ENCODE peak calls at places on chromosomes 16 and 17, in seven cellular contexts. X is H1; F is GM12865; B is pancreas; H is CD8-positive, alpha-beta memory T cell; D is HFF-Myc; E is SK-N-MC. T is an unnamed sample.

GRCh38 chr16:20849587-20850390 is 43.5 kb downstream of the REXO5 start:
- DNase-seq in X (peak; percentile 91), F (peak; percentile 65), B (no peak), H (peak; percentile 74), D (peak; percentile 50), E (peak; percentile 10), T (peak; percentile 11)

GRCh38 chr16:66435896-66436295 is 8.8 kb downstream of the BEAN1 start:
- DNase-seq in X (no peak), F (no peak), B (no peak), H (no peak), D (no peak), E (no peak), T (no peak)

GRCh38 chr16:27401768-27402568 is at the start of gene IL21R:
- DNase-seq in X (no peak), F (peak; percentile 94), B (peak; percentile 61), H (peak; percentile 97), D (peak; percentile 15), E (no peak), T (peak; percentile 46)

GRCh38 chr16:54957403-54957802 is 26.7 kb downstream of the IRX5 start:
- DNase-seq in X (peak; percentile 69), F (peak; percentile 41), B (no peak), H (no peak), D (no peak), E (no peak), T (no peak)

GRCh38 chr16:67447508-67448076 is 16.7 kb downstream of the HSD11B2 start:
- DNase-seq in X (peak; percentile 77), F (peak; percentile 68), B (peak; percentile 84), H (no peak), D (no peak), E (no peak), T (no peak)

GRCh38 chr17:27343294-27343693 is 49.4 kb downstream of the WSB1 start:
- DNase-seq in X (no peak), F (no peak), B (no peak), H (no peak), D (no peak), E (no peak), T (no peak)

GRCh38 chr16:10992797-10993196 is 48.4 kb downstream of the CLEC16A start:
- DNase-seq in X (no peak), F (no peak), B (no peak), H (no peak), D (no peak), E (no peak), T (no peak)

GRCh38 chr16:82302007-82302733 is 132.1 kb upstream of the MPHOSPH6 start:
- DNase-seq in X (no peak), F (no peak), B (no peak), H (no peak), D (no peak), E (no peak), T (no peak)

GRCh38 chr17:40317345-40317873 is 8.4 kb downstream of the RARA start:
- DNase-seq in X (peak; percentile 85), F (peak; percentile 67), B (peak; percentile 41), H (peak; percentile 65), D (no peak), E (no peak), T (no peak)

GRCh38 chr17:80175411-80175810 is 5.6 kb downstream of the CARD14 start:
- DNase-seq in X (no peak), F (no peak), B (no peak), H (no peak), D (no peak), E (no peak), T (no peak)

GRCh38 chr17:15432807-15433547 is 34.4 kb downstream of the CDRT4 start:
- DNase-seq in X (no peak), F (no peak), B (no peak), H (no peak), D (peak; percentile 74), E (no peak), T (peak; percentile 59)

GRCh38 chr17:50432125-50432762 is 6.2 kb downstream of the ACSF2 start:
- DNase-seq in X (no peak), F (no peak), B (no peak), H (no peak), D (no peak), E (no peak), T (no peak)

GRCh38 chr16:72475688-72476087 is 303.7 kb upstream of the PMFBP1 start:
- DNase-seq in X (no peak), F (no peak), B (no peak), H (no peak), D (no peak), E (no peak), T (no peak)

GRCh38 chr16:85436207-85436606 is 176.9 kb upstream of the GSE1 start:
- DNase-seq in X (no peak), F (no peak), B (peak; percentile 40), H (no peak), D (no peak), E (no peak), T (no peak)

GRCh38 chr16:16045879-16046278 is 96.5 kb downstream of the ABCC1 start:
- DNase-seq in X (no peak), F (peak; percentile 19), B (no peak), H (no peak), D (no peak), E (no peak), T (no peak)

GRCh38 chr17:42276609-42277341 is 584 bp upstream of the STAT5B start:
- DNase-seq in X (peak; percentile 82), F (no peak), B (peak; percentile 89), H (peak; percentile 65), D (peak; percentile 66), E (no peak), T (no peak)

GRCh38 chr17:42005128-42005527 is 12.1 kb downstream of the DNAJC7 start:
- DNase-seq in X (no peak), F (no peak), B (no peak), H (no peak), D (no peak), E (no peak), T (no peak)

GRCh38 chr17:49515196-49515770 is 20.2 kb downstream of the NGFR start:
- DNase-seq in X (peak; percentile 70), F (peak; percentile 95), B (peak; percentile 94), H (no peak), D (peak; percentile 89), E (no peak), T (peak; percentile 88)

GRCh38 chr17:76000016-76000754 is 470 bp upstream of the CDK3 start:
- DNase-seq in X (peak; percentile 97), F (peak; percentile 70), B (peak; percentile 86), H (peak; percentile 67), D (no peak), E (no peak), T (no peak)

GRCh38 chr17:31488264-31488981 is 96.9 kb downstream of the RAB11FIP4 start:
- DNase-seq in X (no peak), F (peak; percentile 30), B (peak; percentile 87), H (no peak), D (no peak), E (no peak), T (no peak)

GRCh38 chr17:81163051-81163695 is 2.1 kb upstream of the PVALEF start:
- DNase-seq in X (no peak), F (no peak), B (peak; percentile 68), H (no peak), D (no peak), E (no peak), T (no peak)

GRCh38 chr17:29138184-29138955 is 41.8 kb downstream of the MYO18A start:
- DNase-seq in X (no peak), F (peak; percentile 56), B (no peak), H (peak; percentile 66), D (no peak), E (no peak), T (no peak)

DNA sequence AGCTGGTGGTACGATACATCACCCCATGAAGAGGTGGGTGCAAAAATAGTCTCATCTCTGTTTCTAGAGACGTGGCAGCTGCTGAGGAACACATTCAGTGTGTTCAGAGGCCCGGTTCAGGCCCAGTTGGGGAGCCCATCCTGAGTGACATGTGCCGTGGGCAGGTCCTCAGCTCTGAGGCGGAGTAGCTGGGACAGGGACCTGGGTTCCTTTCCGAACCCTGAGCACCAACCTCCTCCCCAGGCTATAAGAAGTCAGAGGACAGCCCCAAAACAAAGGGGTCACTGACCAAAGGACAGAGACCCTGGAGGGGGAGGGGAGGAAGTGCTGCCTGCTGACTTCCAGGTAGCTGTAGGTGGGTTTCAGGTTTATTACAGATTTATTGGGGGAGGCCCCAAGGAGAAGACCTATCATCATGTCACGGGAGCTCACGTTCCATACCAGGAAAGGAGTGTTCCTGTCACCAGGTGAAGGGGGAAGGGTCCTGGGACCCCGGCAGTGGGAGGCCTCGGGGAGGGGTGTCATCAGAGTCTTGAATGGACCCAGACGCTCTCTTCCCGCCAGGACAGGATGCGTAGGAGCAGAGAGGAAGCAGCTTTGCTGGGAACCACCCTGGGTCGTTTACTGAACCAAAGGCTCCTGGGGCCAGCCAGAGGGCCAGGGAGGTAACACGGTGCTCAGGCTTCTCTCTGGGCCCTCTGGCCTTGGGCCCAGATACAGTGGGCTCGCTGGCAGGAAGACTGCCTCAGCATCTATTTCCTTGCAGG is 4.9 kb downstream of the LDHD start:
- DNase-seq in X (no peak), F (no peak), B (no peak), H (no peak), D (no peak), E (no peak), T (no peak)
- H3K4me3 ChIP-seq in X (no peak overlapping the region), F (no peak overlapping the region), B (no peak overlapping the region), H (no peak overlapping the region), D (no peak overlapping the region), E (no peak overlapping the region), T (no peak overlapping the region)

DNA sequence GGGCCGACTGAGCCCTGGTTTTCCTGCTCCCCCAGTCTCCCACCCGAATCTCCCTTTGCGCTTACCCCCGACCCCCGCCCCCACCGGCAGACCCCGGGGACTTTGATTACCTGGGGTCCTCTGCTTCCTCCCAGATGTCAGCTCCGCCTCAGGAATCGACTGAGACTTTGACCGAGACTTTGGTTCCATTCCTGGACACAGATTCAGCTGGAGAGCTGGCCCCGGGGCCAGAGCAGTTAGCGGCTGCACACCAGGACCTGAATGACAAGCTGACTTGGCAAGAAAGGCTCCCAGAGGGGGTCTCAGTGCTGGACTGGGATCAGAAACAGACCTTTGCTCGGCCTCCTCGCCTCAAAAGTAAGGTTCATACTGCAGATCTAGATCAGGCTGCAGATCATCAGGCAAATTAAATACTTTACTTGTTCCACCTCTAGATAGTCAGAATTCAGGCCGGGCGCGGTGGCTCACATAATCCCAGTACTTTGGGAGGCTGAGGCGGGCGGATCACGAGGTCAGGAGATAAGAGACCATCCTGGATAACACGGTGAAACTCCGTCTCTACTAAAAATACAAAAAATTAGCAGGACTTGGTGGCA is 60.3 kb upstream of the FBXO47 start:
- DNase-seq in X (no peak), F (no peak), B (no peak), H (no peak), D (no peak), E (no peak), T (no peak)
- H3K4me3 ChIP-seq in X (peak overlapping the region; percentile 16), F (no peak overlapping the region), B (peak overlapping the region; percentile 16), H (peak overlapping the region; percentile 14), D (peak overlapping the region; percentile 31), E (no peak overlapping the region), T (no peak overlapping the region)

DNA sequence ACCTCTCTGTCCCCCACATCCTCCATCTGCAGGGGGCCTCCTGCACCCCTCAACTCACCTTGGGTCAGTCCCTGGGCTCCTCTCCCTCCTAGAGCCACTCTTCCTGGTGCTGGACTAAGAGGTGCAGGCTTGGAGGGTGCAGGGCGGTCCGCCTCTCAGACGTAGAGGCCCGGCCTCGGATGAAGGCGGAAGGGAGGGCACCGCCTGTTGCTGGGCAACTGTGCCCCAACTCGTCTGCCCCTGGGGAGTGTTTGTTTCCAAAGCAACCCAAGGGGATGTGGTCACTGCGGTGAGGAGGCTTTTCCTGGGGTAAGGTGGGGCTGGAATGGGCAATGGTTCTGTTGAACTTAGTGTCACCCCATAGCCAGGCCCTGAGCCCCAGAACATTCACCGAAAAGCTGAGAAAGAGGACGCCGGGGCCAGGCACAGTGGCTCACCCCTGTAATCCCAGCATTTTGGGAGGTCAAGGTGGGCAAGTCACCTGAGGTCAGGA is at the start of gene C16orf54:
- DNase-seq in X (peak; percentile 65), F (peak; percentile 95), B (peak; percentile 60), H (peak; percentile 99), D (no peak), E (no peak), T (no peak)
- H3K4me3 ChIP-seq in X (no peak within 1 kb of the TSS), F (peak within 1 kb of the TSS; percentile 77), B (no peak within 1 kb of the TSS), H (peak within 1 kb of the TSS; percentile 86), D (no peak within 1 kb of the TSS), E (no peak within 1 kb of the TSS), T (no peak within 1 kb of the TSS)

GRCh38 chr16:80899804-80900592 is 95.6 kb upstream of the CDYL2 start:
- DNase-seq in X (peak; percentile 23), F (no peak), B (peak; percentile 96), H (no peak), D (peak; percentile 11), E (no peak), T (peak; percentile 64)
- H3K4me3 ChIP-seq in X (no peak overlapping the region), F (no peak overlapping the region), B (no peak overlapping the region), H (no peak overlapping the region), D (no peak overlapping the region), E (no peak overlapping the region), T (no peak overlapping the region)

T was measured in AG09309.